ENCODE peak calls at places on chromosomes 4 and X, in ten cellular contexts. L, R, W, N, Q, K, G, B, M and P are unnamed samples.

GRCh38 chr4:16261313-16261878 is 35.1 kb upstream of the TAPT1 start:
- DNase-seq in L (no peak), R (no peak), W (no peak), N (no peak), Q (no peak), K (no peak), G (no peak), B (no peak), M (no peak), P (no peak)

GRCh38 chr4:30116401-30116800 is 603.8 kb upstream of the PCDH7 start:
- DNase-seq in L (no peak), R (no peak), W (no peak), N (no peak), Q (no peak), K (no peak), G (no peak), B (no peak), M (no peak), P (no peak)

GRCh38 chr4:38489924-38490639 is 173.9 kb upstream of the KLF3 start:
- DNase-seq in L (no peak), R (peak), W (no peak), N (no peak), Q (peak), K (no peak), G (no peak), B (no peak), M (no peak), P (no peak)

GRCh38 chrX:3599787-3600465 is 113.5 kb downstream of the PRKX start:
- DNase-seq in L (no peak), R (no peak), W (no peak), N (no peak), Q (no peak), K (no peak), G (peak), B (no peak), M (no peak), P (no peak)

GRCh38 chrX:153638436-153639176 is 8.4 kb upstream of the DUSP9 start:
- DNase-seq in L (no peak), R (no peak), W (no peak), N (no peak), Q (no peak), K (peak), G (no peak), B (no peak), M (no peak), P (no peak)

GRCh38 chr4:791866-792630 is 33.9 kb downstream of the CPLX1 start:
- DNase-seq in L (peak), R (peak), W (no peak), N (no peak), Q (peak), K (no peak), G (no peak), B (peak), M (no peak), P (no peak)

GRCh38 chr4:153014460-153014859 is 78.3 kb downstream of the FHDC1 start:
- DNase-seq in L (peak), R (no peak), W (no peak), N (no peak), Q (no peak), K (no peak), G (peak), B (peak), M (no peak), P (no peak)

GRCh38 chr4:23993373-23993772 is 103.5 kb upstream of the PPARGC1A start:
- DNase-seq in L (no peak), R (no peak), W (no peak), N (no peak), Q (no peak), K (no peak), G (no peak), B (no peak), M (no peak), P (no peak)

GRCh38 chr4:188550296-188550695 is 411.1 kb downstream of the TRIML1 start:
- DNase-seq in L (no peak), R (no peak), W (no peak), N (no peak), Q (no peak), K (no peak), G (no peak), B (no peak), M (no peak), P (no peak)

GRCh38 chr4:8332891-8333331 is 63.4 kb downstream of the HTRA3 start:
- DNase-seq in L (no peak), R (no peak), W (no peak), N (no peak), Q (no peak), K (peak), G (no peak), B (no peak), M (no peak), P (no peak)

GRCh38 chrX:109880629-109881028 is 122.3 kb upstream of the TMEM164 start:
- DNase-seq in L (no peak), R (no peak), W (no peak), N (no peak), Q (no peak), K (no peak), G (no peak), B (no peak), M (no peak), P (no peak)

GRCh38 chr4:100823066-100823992 is 305.5 kb upstream of the EMCN start:
- DNase-seq in L (no peak), R (peak), W (no peak), N (no peak), Q (no peak), K (no peak), G (no peak), B (peak), M (peak), P (no peak)

GRCh38 chr4:112145820-112146813 is 863 bp downstream of the FAM241A start:
- DNase-seq in L (peak), R (peak), W (peak), N (peak), Q (peak), K (peak), G (no peak), B (peak), M (no peak), P (peak)

GRCh38 chr4:38030023-38030422 is 69.8 kb downstream of the PTTG2 start:
- DNase-seq in L (no peak), R (no peak), W (no peak), N (no peak), Q (no peak), K (no peak), G (peak), B (peak), M (no peak), P (no peak)

GRCh38 chrX:103554687-103555417 is 30.5 kb upstream of the TCEAL4 start:
- DNase-seq in L (peak), R (no peak), W (peak), N (peak), Q (peak), K (peak), G (no peak), B (no peak), M (no peak), P (no peak)

GRCh38 chr4:150280081-150280950 is 202.1 kb downstream of the DCLK2 start:
- DNase-seq in L (no peak), R (peak), W (no peak), N (no peak), Q (no peak), K (no peak), G (peak), B (peak), M (no peak), P (no peak)

GRCh38 chr4:168651864-168652263 is 155.0 kb downstream of the PALLD start:
- DNase-seq in L (no peak), R (no peak), W (no peak), N (no peak), Q (no peak), K (no peak), G (no peak), B (no peak), M (no peak), P (no peak)

GRCh38 chr4:76216975-76217814 is 3.6 kb upstream of the SCARB2 start:
- DNase-seq in L (no peak), R (peak), W (no peak), N (no peak), Q (no peak), K (no peak), G (no peak), B (no peak), M (no peak), P (no peak)

GRCh38 chrX:44343412-44343942 is at the start of gene EFHC2:
- DNase-seq in L (no peak), R (peak), W (peak), N (no peak), Q (peak), K (peak), G (peak), B (peak), M (no peak), P (no peak)

GRCh38 chr4:83320548-83320947 is 14.1 kb downstream of the HPSE start:
- DNase-seq in L (no peak), R (peak), W (no peak), N (no peak), Q (peak), K (peak), G (peak), B (peak), M (no peak), P (no peak)

GRCh38 chr4:89070041-89070440 is 13.1 kb upstream of the FAM13A start:
- DNase-seq in L (no peak), R (no peak), W (no peak), N (no peak), Q (no peak), K (no peak), G (no peak), B (no peak), M (no peak), P (no peak)

GRCh38 chrX:25721564-25721963 is 416.6 kb upstream of the MAGEB18 start:
- DNase-seq in L (peak), R (peak), W (no peak), N (no peak), Q (no peak), K (no peak), G (no peak), B (no peak), M (no peak), P (no peak)

GRCh38 chr4:114273246-114273645 is 293.8 kb upstream of the ARSJ start:
- DNase-seq in L (no peak), R (no peak), W (no peak), N (no peak), Q (no peak), K (no peak), G (no peak), B (no peak), M (no peak), P (no peak)

GRCh38 chr4:478373-478772 is 20.6 kb downstream of the ZNF721 start:
- DNase-seq in L (no peak), R (peak), W (no peak), N (no peak), Q (no peak), K (no peak), G (no peak), B (peak), M (no peak), P (peak)

GRCh38 chr4:4884611-4885010 is 25.1 kb downstream of the MSX1 start:
- DNase-seq in L (no peak), R (no peak), W (no peak), N (no peak), Q (no peak), K (no peak), G (no peak), B (no peak), M (no peak), P (no peak)

GRCh38 chrX:112510629-112511028 is 169.1 kb downstream of the LHFPL1 start:
- DNase-seq in L (no peak), R (no peak), W (no peak), N (no peak), Q (no peak), K (no peak), G (no peak), B (no peak), M (no peak), P (no peak)

GRCh38 chr4:1592179-1593037 is 91.7 kb downstream of the FAM53A start:
- DNase-seq in L (no peak), R (no peak), W (no peak), N (no peak), Q (no peak), K (no peak), G (no peak), B (no peak), M (no peak), P (no peak)

GRCh38 chr4:136931771-136932170 is 600.5 kb downstream of the PCDH18 start:
- DNase-seq in L (no peak), R (no peak), W (no peak), N (no peak), Q (no peak), K (no peak), G (no peak), B (no peak), M (no peak), P (no peak)

GRCh38 chrX:20802036-20802435 is 535.3 kb upstream of the RPS6KA3 start:
- DNase-seq in L (no peak), R (peak), W (no peak), N (no peak), Q (no peak), K (no peak), G (no peak), B (no peak), M (no peak), P (no peak)

GRCh38 chr4:2636331-2636730 is 99.9 kb downstream of the FAM193A start:
- DNase-seq in L (no peak), R (peak), W (no peak), N (no peak), Q (no peak), K (no peak), G (no peak), B (no peak), M (no peak), P (no peak)

GRCh38 chr4:133379681-133380438 is 230.8 kb downstream of the PCDH10 start:
- DNase-seq in L (no peak), R (no peak), W (no peak), N (no peak), Q (no peak), K (no peak), G (no peak), B (no peak), M (no peak), P (no peak)

GRCh38 chrX:48505481-48505880 is 3.3 kb upstream of the PORCN start:
- DNase-seq in L (no peak), R (no peak), W (no peak), N (no peak), Q (no peak), K (no peak), G (no peak), B (no peak), M (no peak), P (no peak)